ENCODE peak calls at places on chromosomes 6 and 20, in four cellular contexts. One of them, this sample, is unnamed.
A peak's percentile ranks its signal among the peaks of the same experiment; 100 is the strongest.

GRCh38 chr20:60862601-60863000 is 389.5 kb upstream of the CDH4 start:
- DNase-seq in sigmoid colon: no peak
- DNase-seq in stomach: no peak
- DNase-seq in transverse colon: no peak
- DNase-seq in this sample: no peak

GRCh38 chr20:50260480-50261221 is 70.0 kb downstream of the CEBPB start:
- DNase-seq in sigmoid colon: no peak
- DNase-seq in stomach: no peak
- DNase-seq in transverse colon: no peak
- DNase-seq in this sample: no peak

GRCh38 chr20:63126876-63127699 is 88.8 kb downstream of the YTHDF1 start:
- DNase-seq in sigmoid colon: peak; percentile 38
- DNase-seq in stomach: no peak
- DNase-seq in transverse colon: no peak
- DNase-seq in this sample: peak; percentile 54

GRCh38 chr20:5996765-5997164 is 46.3 kb downstream of the MCM8 start:
- DNase-seq in sigmoid colon: no peak
- DNase-seq in stomach: no peak
- DNase-seq in transverse colon: peak; percentile 22
- DNase-seq in this sample: no peak

GRCh38 chr6:166996406-166996805 is 2.8 kb upstream of the CEP43 start:
- DNase-seq in sigmoid colon: no peak
- DNase-seq in stomach: no peak
- DNase-seq in transverse colon: no peak
- DNase-seq in this sample: no peak

GRCh38 chr6:15023448-15023847 is 222.4 kb upstream of the JARID2 start:
- DNase-seq in sigmoid colon: no peak
- DNase-seq in stomach: no peak
- DNase-seq in transverse colon: no peak
- DNase-seq in this sample: no peak

GRCh38 chr6:33689148-33689494 is 22.4 kb downstream of the UQCC2 start:
- DNase-seq in sigmoid colon: no peak
- DNase-seq in stomach: no peak
- DNase-seq in transverse colon: no peak
- DNase-seq in this sample: no peak

GRCh38 chr6:11381801-11382513 is 149.5 kb upstream of the NEDD9 start:
- DNase-seq in sigmoid colon: no peak
- DNase-seq in stomach: peak; percentile 43
- DNase-seq in transverse colon: peak; percentile 62
- DNase-seq in this sample: peak; percentile 91

GRCh38 chr6:150749091-150749670 is 116.3 kb upstream of the MTHFD1L start:
- DNase-seq in sigmoid colon: no peak
- DNase-seq in stomach: no peak
- DNase-seq in transverse colon: no peak
- DNase-seq in this sample: no peak

GRCh38 chr20:22513574-22513973 is 70.8 kb downstream of the FOXA2 start:
- DNase-seq in sigmoid colon: no peak
- DNase-seq in stomach: no peak
- DNase-seq in transverse colon: no peak
- DNase-seq in this sample: no peak

DNA sequence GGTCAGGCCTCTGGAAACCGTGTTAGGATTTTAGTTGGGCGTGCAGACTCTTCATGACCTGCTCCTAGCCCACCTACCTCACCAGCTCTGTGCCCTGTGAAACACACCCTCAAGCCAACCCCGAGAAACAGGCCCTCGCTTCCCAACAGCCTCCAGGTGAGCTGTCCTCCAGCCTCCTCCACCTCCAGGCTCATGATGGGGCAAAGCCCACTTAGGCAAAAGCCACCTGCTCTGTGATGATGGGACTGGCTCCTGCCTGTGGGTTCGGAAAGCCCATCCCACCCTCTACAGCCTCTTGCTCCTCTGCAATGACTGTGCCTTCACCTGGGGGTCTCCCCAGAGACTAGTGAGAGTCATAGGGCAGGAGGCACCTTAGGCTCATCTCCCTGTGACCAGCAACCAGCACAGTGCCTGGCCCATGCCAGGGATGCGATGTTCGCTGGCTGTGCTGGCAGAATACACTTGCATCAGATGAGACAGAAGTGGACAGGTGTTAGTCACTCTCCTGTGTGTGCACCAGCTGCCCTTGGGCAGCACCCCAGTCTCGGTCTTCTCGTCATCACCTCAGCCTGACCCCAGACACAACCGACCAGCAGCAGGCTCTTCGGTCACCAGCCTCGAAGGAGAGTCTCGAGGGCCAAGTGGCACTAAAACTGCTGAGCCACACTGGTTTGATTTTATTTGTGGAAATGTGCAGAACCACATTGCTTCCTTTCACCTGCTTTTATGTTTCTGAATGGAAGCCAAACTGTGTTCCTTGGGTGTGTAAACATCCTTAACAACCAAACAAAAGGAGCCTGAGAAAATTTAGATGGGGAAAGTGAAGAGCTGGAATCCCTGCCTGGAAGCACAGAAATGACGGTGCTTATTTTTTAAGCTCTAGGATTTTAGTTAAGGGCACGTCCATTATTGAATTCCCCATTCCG is 10.7 kb downstream of the PXDC1 start:
- DNase-seq in sigmoid colon: no peak
- DNase-seq in stomach: peak; percentile 25
- DNase-seq in transverse colon: no peak
- DNase-seq in this sample: no peak
- TF ChIP-seq POLR2AphosphoS5 in sigmoid colon: no peak
- TF ChIP-seq POLR2AphosphoS5 in stomach: no peak
- TF ChIP-seq POLR2AphosphoS5 in transverse colon: no peak
- TF ChIP-seq POLR2AphosphoS5 in this sample: no peak

GRCh38 chr6:163261361-163261760 is 153.2 kb upstream of the QKI start:
- DNase-seq in sigmoid colon: no peak
- DNase-seq in stomach: no peak
- DNase-seq in transverse colon: no peak
- DNase-seq in this sample: no peak

GRCh38 chr6:163260111-163260895 is 154.2 kb upstream of the QKI start:
- DNase-seq in sigmoid colon: no peak
- DNase-seq in stomach: no peak
- DNase-seq in transverse colon: no peak
- DNase-seq in this sample: no peak

GRCh38 chr6:163262080-163262479 is 152.4 kb upstream of the QKI start:
- DNase-seq in sigmoid colon: no peak
- DNase-seq in stomach: no peak
- DNase-seq in transverse colon: no peak
- DNase-seq in this sample: no peak

GRCh38 chr6:163259689-163260088 is 154.8 kb upstream of the QKI start:
- DNase-seq in sigmoid colon: no peak
- DNase-seq in stomach: no peak
- DNase-seq in transverse colon: no peak
- DNase-seq in this sample: no peak

GRCh38 chr6:163260911-163261310 is 153.6 kb upstream of the QKI start:
- DNase-seq in sigmoid colon: no peak
- DNase-seq in stomach: no peak
- DNase-seq in transverse colon: no peak
- DNase-seq in this sample: no peak
- H3K4me3 ChIP-seq in sigmoid colon: peak overlapping the region; percentile 26
- H3K4me3 ChIP-seq in stomach: peak overlapping the region; percentile 17
- H3K4me3 ChIP-seq in transverse colon: no peak overlapping the region
- H3K4me3 ChIP-seq in this sample: no peak overlapping the region

DNA sequence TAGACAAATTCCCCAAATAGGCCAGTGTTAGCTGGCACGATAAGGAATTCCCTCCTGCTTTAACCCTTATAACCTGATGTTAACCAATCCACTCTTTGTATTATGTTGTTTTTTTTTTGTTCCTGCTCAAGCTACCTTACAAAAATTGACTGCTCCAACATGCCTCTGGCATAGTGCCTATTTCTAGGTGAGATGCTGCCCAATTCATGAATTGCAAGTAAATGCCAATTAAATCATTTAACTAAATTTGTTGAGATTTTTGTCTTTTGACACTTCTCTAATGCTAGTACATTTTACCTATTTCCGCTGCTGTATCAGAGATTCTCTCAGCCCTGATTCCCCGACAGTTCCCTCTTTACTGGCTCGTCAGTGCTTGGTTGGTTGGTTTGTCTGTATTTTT is 66.5 kb downstream of the HECA start:
- DNase-seq in sigmoid colon: no peak
- DNase-seq in stomach: no peak
- DNase-seq in transverse colon: no peak
- DNase-seq in this sample: no peak
- TF ChIP-seq CTCF in sigmoid colon: no peak
- TF ChIP-seq CTCF in stomach: no peak
- TF ChIP-seq CTCF in transverse colon: no peak
- TF ChIP-seq CTCF in this sample: no peak

GRCh38 chr6:148790404-148790803 is 43.6 kb downstream of the UST start:
- DNase-seq in sigmoid colon: no peak
- DNase-seq in stomach: no peak
- DNase-seq in transverse colon: no peak
- DNase-seq in this sample: no peak
- TF ChIP-seq POLR2AphosphoS5 in sigmoid colon: no peak
- TF ChIP-seq POLR2AphosphoS5 in stomach: no peak
- TF ChIP-seq POLR2AphosphoS5 in transverse colon: no peak
- TF ChIP-seq POLR2AphosphoS5 in this sample: no peak

GRCh38 chr20:20709858-20710257 is 2.6 kb downstream of the RALGAPA2 start:
- DNase-seq in sigmoid colon: no peak
- DNase-seq in stomach: no peak
- DNase-seq in transverse colon: no peak
- DNase-seq in this sample: no peak
- H3K4me3 ChIP-seq in sigmoid colon: no peak overlapping the region
- H3K4me3 ChIP-seq in stomach: no peak overlapping the region
- H3K4me3 ChIP-seq in transverse colon: no peak overlapping the region
- H3K4me3 ChIP-seq in this sample: no peak overlapping the region

GRCh38 chr20:1945660-1946059 is 48.2 kb downstream of the PDYN start:
- DNase-seq in sigmoid colon: no peak
- DNase-seq in stomach: no peak
- DNase-seq in transverse colon: no peak
- DNase-seq in this sample: no peak

GRCh38 chr20:1945134-1945618 is 48.7 kb downstream of the PDYN start:
- DNase-seq in sigmoid colon: peak; percentile 86
- DNase-seq in stomach: peak; percentile 35
- DNase-seq in transverse colon: peak; percentile 36
- DNase-seq in this sample: peak; percentile 86

GRCh38 chr20:1942486-1943266 is 47.5 kb downstream of the SIRPA start:
- DNase-seq in sigmoid colon: peak; percentile 26
- DNase-seq in stomach: no peak
- DNase-seq in transverse colon: no peak
- DNase-seq in this sample: no peak

GRCh38 chr20:1943267-1944002 is 48.2 kb downstream of the SIRPA start:
- DNase-seq in sigmoid colon: peak; percentile 85
- DNase-seq in stomach: no peak
- DNase-seq in transverse colon: peak; percentile 38
- DNase-seq in this sample: peak; percentile 60

DNA sequence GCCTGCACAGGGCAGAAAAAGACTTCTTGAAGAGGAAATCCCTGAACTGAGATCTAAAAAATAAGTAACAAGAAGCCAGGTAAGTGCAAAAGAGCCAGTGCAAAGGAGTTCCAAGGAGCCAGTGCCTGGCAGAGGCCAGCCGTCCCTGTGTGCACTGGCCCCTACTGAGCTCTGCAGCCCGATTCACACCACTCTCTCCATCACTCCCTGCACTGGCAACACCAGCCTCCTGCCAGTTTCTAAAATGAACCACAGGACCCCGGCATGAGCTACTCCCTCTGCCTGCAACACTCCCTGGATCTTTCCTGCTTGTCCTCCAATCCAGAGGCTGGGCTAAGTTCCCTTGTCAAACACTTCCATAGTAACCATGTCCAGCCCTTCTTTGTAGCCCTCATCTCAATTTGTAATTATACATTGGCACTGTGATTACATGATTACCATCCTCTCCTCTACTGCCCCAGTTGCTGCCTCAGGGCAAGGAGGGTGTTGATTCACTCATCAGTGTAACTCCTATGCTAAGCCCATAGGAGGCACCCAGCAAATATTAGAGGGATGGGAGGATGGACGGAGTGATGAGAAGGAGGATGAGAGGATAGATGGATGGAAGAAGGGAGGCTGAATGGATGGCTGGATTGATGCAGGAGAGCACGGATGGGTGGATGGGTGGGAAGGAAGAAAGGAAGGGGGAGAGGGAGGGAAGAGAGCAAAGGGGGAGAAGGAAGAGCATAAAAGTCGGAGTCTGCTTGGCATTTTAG is 49.3 kb downstream of the SIRPA start:
- DNase-seq in sigmoid colon: peak; percentile 53
- DNase-seq in stomach: no peak
- DNase-seq in transverse colon: no peak
- DNase-seq in this sample: peak; percentile 36
- TF ChIP-seq CTCF in sigmoid colon: no peak
- TF ChIP-seq CTCF in stomach: no peak
- TF ChIP-seq CTCF in transverse colon: no peak
- TF ChIP-seq CTCF in this sample: no peak

DNA sequence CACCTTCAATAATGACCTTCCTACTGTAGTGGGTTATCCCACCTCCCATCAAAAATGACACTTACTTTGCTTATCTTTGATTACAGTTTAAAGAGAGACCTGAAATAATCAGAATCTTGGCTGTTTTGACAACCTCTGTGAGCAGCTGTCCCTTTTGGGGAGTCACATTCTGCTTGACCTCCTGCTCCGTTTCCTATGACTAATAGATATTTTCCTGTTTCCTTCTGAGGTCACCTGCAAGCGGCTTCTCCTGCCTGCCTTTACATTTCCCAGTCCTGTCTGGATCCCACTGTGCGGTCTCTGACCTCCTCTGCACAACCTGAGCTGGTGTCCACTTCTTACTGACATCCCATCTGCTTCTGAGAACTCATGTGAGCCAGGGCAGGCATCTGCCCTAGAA is 54.2 kb downstream of the TRAM2 start:
- DNase-seq in sigmoid colon: no peak
- DNase-seq in stomach: no peak
- DNase-seq in transverse colon: no peak
- DNase-seq in this sample: no peak
- TF ChIP-seq POLR2AphosphoS5 in sigmoid colon: no peak
- TF ChIP-seq POLR2AphosphoS5 in stomach: no peak
- TF ChIP-seq POLR2AphosphoS5 in transverse colon: no peak
- TF ChIP-seq POLR2AphosphoS5 in this sample: no peak

DNA sequence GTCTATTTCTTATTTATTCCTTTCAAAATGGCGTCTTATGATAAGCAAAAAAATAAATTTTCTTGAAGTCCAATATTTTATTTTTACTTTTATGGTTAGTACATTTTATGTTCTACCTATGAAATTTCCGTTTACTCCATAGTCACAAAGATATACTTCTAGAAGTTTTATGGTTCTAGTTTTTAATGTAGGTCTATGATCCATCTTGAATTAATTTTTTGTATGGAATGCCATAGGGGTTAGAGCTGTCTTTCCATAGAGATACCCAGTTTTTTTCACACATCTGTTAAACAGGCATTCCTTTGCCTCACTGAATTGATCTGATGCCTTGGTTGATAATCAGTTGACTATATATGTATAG is 24.9 kb upstream of the ASIP start:
- DNase-seq in sigmoid colon: no peak
- DNase-seq in stomach: no peak
- DNase-seq in transverse colon: no peak
- DNase-seq in this sample: no peak
- H3K4me3 ChIP-seq in sigmoid colon: peak overlapping the region; percentile 53
- H3K4me3 ChIP-seq in stomach: peak overlapping the region; percentile 45
- H3K4me3 ChIP-seq in transverse colon: no peak overlapping the region
- H3K4me3 ChIP-seq in this sample: peak overlapping the region; percentile 34

This sample was measured in spleen.